ENCODE peak calls at places on chromosomes 7 and 10, in seven cellular contexts. C is astrocyte, I is psoas muscle, S is endodermal cell, R is left ventricle myocardium inferior, M is HepG2, D is A549. F is an unnamed sample.

GRCh38 chr7:97075928-97076327 is 41.6 kb upstream of the SDHAF3 start:
- DNase-seq in D (peak; percentile 12), M (peak; percentile 25), C (no peak), I (no peak), R (no peak), S (peak; percentile 49), F (no peak)

GRCh38 chr7:108347616-108348015 is 108.6 kb downstream of the NRCAM start:
- DNase-seq in M (peak; percentile 27), I (no peak), C (peak; percentile 68), D (peak; percentile 23), R (no peak), S (peak; percentile 92), F (no peak)

GRCh38 chr10:21628023-21628422 is 94.0 kb downstream of the MLLT10 start:
- DNase-seq in I (no peak), D (no peak), R (no peak), M (no peak), S (no peak), C (no peak), F (no peak)

GRCh38 chr10:71717056-71717755 is 2.4 kb downstream of the C10orf105 start:
- DNase-seq in C (no peak), R (no peak), D (no peak), I (no peak), M (no peak), S (no peak), F (no peak)

GRCh38 chr10:125605167-125605566 is 77.8 kb downstream of the TEX36 start:
- DNase-seq in R (no peak), C (peak; percentile 46), I (no peak), D (no peak), M (no peak), S (no peak), F (no peak)

GRCh38 chr10:58593008-58593407 is 80.3 kb downstream of the BICC1 start:
- DNase-seq in D (no peak), M (no peak), C (no peak), R (no peak), S (no peak), I (no peak), F (no peak)

GRCh38 chr7:55274156-55274555 is 91.0 kb upstream of the LANCL2 start:
- DNase-seq in D (no peak), M (no peak), R (no peak), S (no peak), I (no peak), C (no peak), F (no peak)

GRCh38 chr10:115761166-115761565 is 511.8 kb downstream of the GFRA1 start:
- DNase-seq in C (no peak), S (no peak), I (no peak), D (no peak), R (no peak), M (no peak), F (no peak)

GRCh38 chr7:79301419-79301818 is 152.0 kb downstream of the MAGI2 start:
- DNase-seq in C (no peak), D (no peak), R (no peak), M (peak; percentile 10), S (no peak), I (no peak), F (no peak)

GRCh38 chr10:79176052-79176501 is 107.3 kb downstream of the ZMIZ1 start:
- DNase-seq in S (no peak), C (peak; percentile 88), I (no peak), R (no peak), M (no peak), D (no peak), F (no peak)

GRCh38 chr10:69141304-69141703 is 17.3 kb downstream of the VPS26A start:
- DNase-seq in R (no peak), C (no peak), M (no peak), S (no peak), D (no peak), I (no peak), F (no peak)

GRCh38 chr10:44966129-44966815 is 6.7 kb downstream of the RASSF4 start:
- DNase-seq in R (no peak), S (no peak), I (no peak), D (no peak), M (peak; percentile 72), C (no peak), F (no peak)

GRCh38 chr10:7541137-7542087 is 125.4 kb downstream of the ITIH5 start:
- DNase-seq in D (peak; percentile 12), S (peak; percentile 89), I (peak; percentile 49), R (peak; percentile 60), C (peak; percentile 54), M (peak; percentile 93), F (peak; percentile 77)

GRCh38 chr7:85749715-85750453 is 563.0 kb upstream of the SEMA3D start:
- DNase-seq in R (no peak), S (peak; percentile 83), D (no peak), C (no peak), I (no peak), M (no peak), F (no peak)

GRCh38 chr7:98509836-98510235 is 107.2 kb upstream of the NPTX2 start:
- DNase-seq in M (no peak), S (no peak), I (no peak), R (no peak), C (no peak), D (no peak), F (no peak)

GRCh38 chr7:37732253-37732652 is 48.7 kb downstream of the GPR141 start:
- DNase-seq in D (peak; percentile 48), S (peak; percentile 89), R (no peak), C (no peak), M (peak; percentile 33), I (peak; percentile 32), F (peak; percentile 23)

GRCh38 chr7:99112097-99112496 is 31.8 kb downstream of the SMURF1 start:
- DNase-seq in D (peak; percentile 51), S (no peak), M (no peak), R (no peak), I (no peak), C (no peak), F (peak; percentile 47)

GRCh38 chr10:70596860-70597809 is 5.4 kb downstream of the PRF1 start:
- DNase-seq in M (peak; percentile 19), I (no peak), S (no peak), D (no peak), R (no peak), C (no peak), F (no peak)

GRCh38 chr7:155467846-155468821 is 10.2 kb downstream of the EN2 start:
- DNase-seq in S (peak; percentile 86), I (no peak), D (no peak), R (no peak), M (no peak), C (no peak), F (no peak)

GRCh38 chr7:90951986-90952648 is 312.1 kb upstream of the FZD1 start:
- DNase-seq in R (no peak), S (no peak), D (no peak), I (no peak), C (no peak), M (no peak), F (no peak)

GRCh38 chr10:101351017-101351416 is 2.9 kb upstream of the BTRC start:
- DNase-seq in C (no peak), R (no peak), S (no peak), I (no peak), M (no peak), D (no peak), F (no peak)

GRCh38 chr10:1939016-1939415 is 201.7 kb upstream of the ADARB2 start:
- DNase-seq in R (no peak), M (no peak), C (no peak), I (no peak), D (no peak), S (no peak), F (no peak)

GRCh38 chr7:51315393-51316261 is 982 bp downstream of the COBL start:
- DNase-seq in S (peak; percentile 84), R (peak; percentile 30), M (peak; percentile 73), D (peak; percentile 60), C (peak; percentile 23), I (peak; percentile 29), F (peak; percentile 55)

GRCh38 chr10:16470747-16471146 is 33.9 kb downstream of the PTER start:
- DNase-seq in R (no peak), C (no peak), D (no peak), I (no peak), S (no peak), M (no peak), F (no peak)

GRCh38 chr7:82050134-82050533 is 280.3 kb upstream of the HGF start:
- DNase-seq in M (peak; percentile 3), C (peak; percentile 92), I (no peak), R (no peak), S (no peak), D (peak; percentile 95), F (no peak)

GRCh38 chr7:7805511-7806153 is 87.2 kb upstream of the RPA3 start:
- DNase-seq in M (no peak), I (no peak), D (no peak), S (no peak), R (no peak), C (no peak), F (no peak)
- TF ChIP-seq CTCF in M (no peak), I (no peak), D (no peak), S (no peak), R (no peak), C (no peak), F (no peak)

GRCh38 chr10:3780056-3780765 is 4.8 kb downstream of the KLF6 start:
- DNase-seq in D (no peak), M (no peak), S (peak; percentile 54), I (peak; percentile 42), C (peak; percentile 82), R (no peak), F (no peak)
- H3K4me3 ChIP-seq in D (peak overlapping the region; percentile 77), M (peak overlapping the region; percentile 98), S (peak overlapping the region; percentile 99), I (peak overlapping the region; percentile 95), C (peak overlapping the region; percentile 97), R (peak overlapping the region; percentile 87), F (peak overlapping the region; percentile 84)

GRCh38 chr10:93757136-93757535 is 600 bp upstream of the LGI1 start:
- DNase-seq in M (no peak), R (no peak), I (no peak), S (peak; percentile 76), C (no peak), D (no peak), F (no peak)
- TF ChIP-seq CTCF in M (no peak), R (no peak), I (no peak), S (peak; percentile 55), C (no peak), D (no peak), F (peak; percentile 18)

GRCh38 chr7:156780724-156781455 is 112.1 kb downstream of the LMBR1 start:
- DNase-seq in C (no peak), M (no peak), R (no peak), I (no peak), D (no peak), S (no peak), F (no peak)
- H3K4me3 ChIP-seq in C (no peak overlapping the region), M (no peak overlapping the region), R (no peak overlapping the region), I (no peak overlapping the region), D (no peak overlapping the region), S (no peak overlapping the region), F (no peak overlapping the region)